ENCODE peak calls at places on chromosome 9, in ten cellular contexts. Q, L, R, I, V, S, K, Z, B and J are unnamed samples.

GRCh38 chr9:121772600-121773285 is 121.3 kb downstream of the DAB2IP start:
- DNase-seq in Q (no peak), L (no peak), R (no peak), I (no peak), V (no peak), S (no peak), K (no peak), Z (no peak), B (peak), J (peak)

GRCh38 chr9:26170224-26170623 is 492.0 kb upstream of the TUSC1 start:
- DNase-seq in Q (no peak), L (no peak), R (no peak), I (no peak), V (no peak), S (no peak), K (no peak), Z (no peak), B (no peak), J (no peak)

GRCh38 chr9:27340876-27341540 is 44.1 kb upstream of the EQTN start:
- DNase-seq in Q (no peak), L (no peak), R (no peak), I (no peak), V (no peak), S (no peak), K (no peak), Z (no peak), B (no peak), J (no peak)

GRCh38 chr9:76785501-76785900 is 21.3 kb downstream of the PCA3 start:
- DNase-seq in Q (no peak), L (no peak), R (no peak), I (no peak), V (no peak), S (no peak), K (no peak), Z (no peak), B (no peak), J (no peak)

GRCh38 chr9:71245651-71246050 is 124.2 kb upstream of the TRPM3 start:
- DNase-seq in Q (no peak), L (no peak), R (no peak), I (no peak), V (no peak), S (no peak), K (no peak), Z (no peak), B (no peak), J (no peak)

GRCh38 chr9:129613520-129614175 is 7.3 kb downstream of the C9orf50 start:
- DNase-seq in Q (no peak), L (no peak), R (no peak), I (no peak), V (no peak), S (no peak), K (no peak), Z (no peak), B (peak), J (no peak)

GRCh38 chr9:122468735-122469134 is 9.0 kb downstream of the OR1J1 start:
- DNase-seq in Q (no peak), L (no peak), R (no peak), I (no peak), V (no peak), S (no peak), K (no peak), Z (no peak), B (no peak), J (no peak)

GRCh38 chr9:121196389-121196788 is 5.3 kb downstream of the RAB14 start:
- DNase-seq in Q (no peak), L (no peak), R (no peak), I (no peak), V (no peak), S (no peak), K (no peak), Z (no peak), B (no peak), J (no peak)

GRCh38 chr9:86983260-86984255 is 36.3 kb upstream of the GAS1 start:
- DNase-seq in Q (no peak), L (no peak), R (no peak), I (no peak), V (no peak), S (peak), K (no peak), Z (no peak), B (no peak), J (no peak)

GRCh38 chr9:8660383-8660782 is 860.8 kb upstream of the DMAC1 start:
- DNase-seq in Q (no peak), L (no peak), R (no peak), I (peak), V (no peak), S (peak), K (peak), Z (no peak), B (peak), J (peak)

GRCh38 chr9:70563437-70564204 is 149.2 kb upstream of the KLF9 start:
- DNase-seq in Q (no peak), L (no peak), R (peak), I (peak), V (no peak), S (no peak), K (peak), Z (no peak), B (no peak), J (no peak)

GRCh38 chr9:107667700-107668099 is 178.1 kb upstream of the KLF4 start:
- DNase-seq in Q (no peak), L (no peak), R (no peak), I (no peak), V (no peak), S (no peak), K (no peak), Z (no peak), B (no peak), J (no peak)
- TF ChIP-seq POLR2AphosphoS5 in Q (no peak), L (no peak), R (no peak), I (no peak), V (no peak), S (no peak), K (no peak), Z (no peak), B (no peak), J (no peak)

DNA sequence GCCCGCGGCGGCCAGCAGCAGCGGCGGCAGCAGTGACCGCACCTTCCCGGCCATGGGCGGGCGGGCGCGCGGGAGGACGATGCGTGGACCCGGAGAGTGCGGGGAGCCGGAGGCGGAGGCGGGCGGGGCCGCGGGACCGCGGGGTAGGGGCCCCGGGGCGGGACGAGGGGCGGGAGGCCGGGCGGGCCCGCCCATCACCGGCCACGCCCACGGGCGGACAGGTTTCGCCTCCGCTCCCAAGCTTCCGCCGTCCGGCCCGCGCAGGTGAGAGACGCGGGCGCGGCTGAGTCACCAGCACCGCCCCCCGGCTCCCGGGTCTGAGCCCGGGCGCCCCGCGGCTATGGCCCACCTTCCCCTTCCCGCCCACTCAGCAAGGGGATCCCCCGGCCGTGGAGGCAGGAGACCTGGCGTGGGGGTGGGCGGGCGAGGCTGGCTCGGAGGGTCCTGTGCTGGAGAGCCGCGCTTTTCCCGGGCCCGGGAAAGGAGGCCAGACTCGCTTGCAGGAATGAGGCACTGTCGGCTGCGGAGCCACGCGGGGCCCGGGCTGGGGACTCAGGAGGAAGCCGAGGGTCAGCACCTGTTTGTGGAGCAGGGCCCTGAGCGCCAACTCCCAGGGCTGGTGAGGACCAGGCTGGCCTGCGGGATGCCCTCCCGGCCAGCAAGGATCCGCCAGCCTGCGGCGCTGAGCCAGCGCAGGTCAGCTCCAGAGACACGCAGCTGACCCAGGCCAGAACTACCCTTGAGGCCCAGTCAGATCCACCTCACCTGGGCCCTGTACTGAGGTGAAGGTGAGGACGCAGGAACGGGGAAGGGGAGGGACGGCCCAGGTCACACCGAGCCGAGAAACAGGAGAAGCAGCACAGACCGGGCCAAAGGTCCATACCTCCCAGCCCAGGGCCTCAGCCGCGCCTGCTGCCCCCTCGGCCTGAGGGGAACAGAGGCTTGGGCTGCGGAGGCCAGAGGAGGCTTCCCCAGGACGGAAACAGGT is at the start of gene ENTPD2:
- DNase-seq in Q (no peak), L (no peak), R (no peak), I (peak), V (peak), S (peak), K (no peak), Z (no peak), B (no peak), J (peak)
- H3K4me3 ChIP-seq in Q (peak), L (peak), R (no peak), I (peak), V (peak), S (peak), K (no peak), Z (peak), B (peak), J (peak)

DNA sequence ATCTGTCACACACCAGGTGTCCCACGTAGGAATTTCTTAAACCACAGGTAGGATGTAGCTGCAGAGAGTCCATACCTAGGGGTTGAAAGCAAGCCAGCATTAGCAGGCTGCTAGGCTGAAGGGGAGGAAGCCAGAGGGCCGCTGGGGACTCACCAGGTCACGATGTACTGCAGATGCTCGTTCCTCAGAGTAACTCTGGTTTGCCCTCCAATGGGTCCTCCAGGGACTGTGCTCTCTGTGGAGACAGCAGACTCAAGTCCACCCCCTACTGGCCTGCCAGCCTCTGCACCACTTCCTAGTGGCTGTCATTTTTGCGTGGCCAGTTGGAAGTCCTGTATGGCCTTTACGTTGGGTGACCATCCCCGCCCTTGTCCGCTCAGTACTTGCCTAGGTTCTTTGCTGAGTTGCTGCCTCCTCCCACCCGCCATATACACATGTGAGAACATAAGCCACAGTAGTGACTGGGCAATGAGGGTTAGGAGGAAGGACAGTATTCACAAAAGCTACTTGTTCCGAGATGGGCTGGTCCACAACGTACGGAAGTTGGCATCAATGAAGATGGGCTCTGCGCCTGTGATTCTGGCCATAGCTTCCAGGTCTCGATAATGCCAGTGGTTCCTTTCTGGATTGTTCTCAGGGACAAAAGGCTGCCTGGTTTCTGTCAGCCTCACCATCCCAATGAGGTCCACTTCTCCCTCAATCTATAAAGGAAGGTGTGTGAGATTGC is 4.1 kb downstream of the RPL7A start:
- DNase-seq in Q (no peak), L (no peak), R (no peak), I (no peak), V (peak), S (no peak), K (no peak), Z (no peak), B (no peak), J (no peak)
- H3K27ac ChIP-seq in Q (no peak), L (peak), R (no peak), I (no peak), V (no peak), S (no peak), K (no peak), Z (no peak), B (no peak), J (no peak)

GRCh38 chr9:74499111-74499601 is 2.0 kb downstream of the RORB start:
- DNase-seq in Q (no peak), L (no peak), R (no peak), I (no peak), V (no peak), S (no peak), K (no peak), Z (no peak), B (no peak), J (no peak)

GRCh38 chr9:74498616-74499095 is 1.5 kb downstream of the RORB start:
- DNase-seq in Q (no peak), L (no peak), R (no peak), I (no peak), V (no peak), S (no peak), K (no peak), Z (no peak), B (no peak), J (no peak)

GRCh38 chr9:74497750-74498615 is 848 bp downstream of the RORB start:
- DNase-seq in Q (no peak), L (no peak), R (no peak), I (no peak), V (no peak), S (no peak), K (no peak), Z (no peak), B (no peak), J (no peak)

GRCh38 chr9:74494490-74494889 is 2.6 kb upstream of the RORB start:
- DNase-seq in Q (no peak), L (no peak), R (no peak), I (no peak), V (no peak), S (no peak), K (no peak), Z (no peak), B (no peak), J (no peak)

GRCh38 chr9:74496819-74497749 is at the start of gene RORB:
- DNase-seq in Q (no peak), L (no peak), R (no peak), I (peak), V (no peak), S (peak), K (no peak), Z (no peak), B (peak), J (peak)
- TF ChIP-seq POLR2AphosphoS5 in Q (no peak), L (no peak), R (no peak), I (peak), V (no peak), S (peak), K (no peak), Z (no peak), B (peak), J (peak)

DNA sequence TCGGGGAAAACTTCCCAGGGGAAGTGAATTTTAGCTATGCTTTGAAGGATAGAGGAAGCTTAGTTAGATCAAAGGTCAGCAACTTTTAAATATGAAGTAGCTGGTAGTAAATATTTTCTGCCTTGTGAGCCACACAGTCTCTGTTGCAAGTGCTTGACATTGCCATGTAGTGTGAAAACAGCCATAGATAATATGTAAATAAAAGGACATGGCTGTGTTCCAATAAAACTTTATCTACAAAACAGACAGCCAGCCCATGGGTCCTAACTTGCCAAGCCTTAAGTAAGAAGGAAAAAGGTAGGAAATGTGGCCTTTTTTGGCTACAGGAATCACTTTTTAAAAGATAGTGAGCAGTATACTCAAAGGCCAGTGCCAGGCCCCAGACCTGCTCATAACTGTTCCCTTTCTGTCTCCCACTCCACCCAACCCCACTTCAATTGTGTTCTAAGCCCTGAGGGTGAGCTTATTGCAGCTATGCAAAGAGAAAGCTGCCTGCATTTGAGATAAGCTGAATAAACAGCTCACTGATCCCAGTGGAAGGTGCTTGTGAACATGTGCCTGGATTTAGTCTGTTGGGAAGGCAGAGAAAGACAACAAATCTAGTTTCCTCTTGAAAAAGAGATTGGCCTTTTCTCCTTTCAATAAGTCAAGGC is 113.0 kb upstream of the TRIM32 start:
- DNase-seq in Q (no peak), L (no peak), R (no peak), I (peak), V (peak), S (no peak), K (no peak), Z (no peak), B (no peak), J (peak)
- H3K4me3 ChIP-seq in Q (no peak), L (no peak), R (no peak), I (no peak), V (no peak), S (no peak), K (no peak), Z (no peak), B (no peak), J (no peak)

GRCh38 chr9:137129089-137129455 is 9.9 kb upstream of the GRIN1 start:
- DNase-seq in Q (no peak), L (no peak), R (no peak), I (no peak), V (no peak), S (no peak), K (no peak), Z (no peak), B (no peak), J (peak)

GRCh38 chr9:137128158-137129088 is 10.5 kb upstream of the GRIN1 start:
- DNase-seq in Q (no peak), L (no peak), R (no peak), I (no peak), V (no peak), S (no peak), K (no peak), Z (no peak), B (no peak), J (no peak)

GRCh38 chr9:137127301-137128157 is 11.4 kb upstream of the GRIN1 start:
- DNase-seq in Q (no peak), L (no peak), R (no peak), I (peak), V (peak), S (no peak), K (no peak), Z (no peak), B (no peak), J (peak)

GRCh38 chr9:137129456-137130175 is 9.3 kb upstream of the GRIN1 start:
- DNase-seq in Q (peak), L (peak), R (peak), I (peak), V (peak), S (peak), K (peak), Z (no peak), B (peak), J (peak)

DNA sequence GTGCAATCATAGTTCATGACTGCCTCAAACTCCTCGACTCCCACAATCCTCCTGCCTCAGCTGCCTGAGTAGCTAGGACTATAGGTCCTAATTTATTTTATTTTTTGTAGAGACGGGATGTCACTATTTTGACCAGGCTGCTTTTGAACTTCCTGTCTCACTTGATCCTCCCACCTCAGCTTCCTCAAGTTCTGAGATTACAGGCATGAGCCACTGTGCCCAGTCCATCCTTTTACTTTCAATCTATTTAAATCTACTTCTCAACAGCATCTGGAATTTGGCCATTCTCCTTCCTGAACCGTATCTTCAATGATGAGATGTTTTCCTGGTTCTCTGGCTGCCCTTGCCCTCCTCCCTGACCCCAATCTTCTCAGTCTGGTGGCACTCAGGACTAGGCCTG is 12.2 kb upstream of the GRIN1 start:
- DNase-seq in Q (no peak), L (no peak), R (no peak), I (no peak), V (no peak), S (no peak), K (no peak), Z (no peak), B (no peak), J (no peak)
- H3K27ac ChIP-seq in Q (peak), L (no peak), R (peak), I (peak), V (peak), S (no peak), K (peak), Z (no peak), B (peak), J (peak)

GRCh38 chr9:80387828-80388227 is 816.1 kb downstream of the TLE4 start:
- DNase-seq in Q (no peak), L (no peak), R (no peak), I (no peak), V (no peak), S (no peak), K (no peak), Z (no peak), B (no peak), J (no peak)
- TF ChIP-seq POLR2AphosphoS5 in Q (no peak), L (no peak), R (no peak), I (no peak), V (no peak), S (no peak), K (no peak), Z (no peak), B (no peak), J (no peak)